ENCODE peak calls at places on chromosomes 1 and 21, in ten cellular contexts. L, F, G, X, W, U, B, I, K and E are unnamed samples. For H3K9me3, the result is how much of the 10 kb centered on the place peaks cover.

GRCh38 chr1:9198538-9199361 is 35.8 kb upstream of the H6PD start:
- DNase-seq in L (no peak), F (no peak), G (no peak), X (no peak), W (no peak), U (no peak), B (no peak), I (no peak), K (no peak), E (no peak)

GRCh38 chr1:24984300-24984699 is 54.2 kb upstream of the RUNX3 start:
- DNase-seq in L (no peak), F (peak), G (no peak), X (no peak), W (no peak), U (no peak), B (no peak), I (no peak), K (no peak), E (no peak)

GRCh38 chr1:218705911-218706893 is 361.1 kb downstream of the TGFB2 start:
- DNase-seq in L (no peak), F (no peak), G (no peak), X (no peak), W (peak), U (no peak), B (no peak), I (no peak), K (no peak), E (no peak)

GRCh38 chr1:109567823-109568222 is 19.4 kb downstream of the GNAI3 start:
- DNase-seq in L (no peak), F (no peak), G (no peak), X (no peak), W (no peak), U (no peak), B (no peak), I (no peak), K (no peak), E (no peak)

GRCh38 chr1:43241352-43241953 is 28.3 kb upstream of the TMEM125 start:
- DNase-seq in L (no peak), F (no peak), G (no peak), X (no peak), W (peak), U (peak), B (no peak), I (no peak), K (peak), E (no peak)

GRCh38 chr1:48203287-48203900 is 19.1 kb upstream of the SLC5A9 start:
- DNase-seq in L (no peak), F (no peak), G (no peak), X (no peak), W (no peak), U (no peak), B (no peak), I (peak), K (no peak), E (no peak)

GRCh38 chr1:190747643-190748186 is 270.1 kb upstream of the BRINP3 start:
- DNase-seq in L (no peak), F (no peak), G (no peak), X (no peak), W (no peak), U (no peak), B (no peak), I (no peak), K (no peak), E (no peak)

GRCh38 chr1:17475729-17476128 is 36.3 kb upstream of the RCC2 start:
- DNase-seq in L (no peak), F (no peak), G (no peak), X (no peak), W (no peak), U (no peak), B (no peak), I (peak), K (no peak), E (no peak)

GRCh38 chr1:168091063-168091462 is 45.7 kb downstream of the GPR161 start:
- DNase-seq in L (no peak), F (no peak), G (no peak), X (no peak), W (no peak), U (no peak), B (no peak), I (no peak), K (no peak), E (no peak)

GRCh38 chr1:53956308-53957168 is 10.4 kb downstream of the LRRC42 start:
- DNase-seq in L (no peak), F (no peak), G (no peak), X (no peak), W (no peak), U (no peak), B (no peak), I (no peak), K (no peak), E (no peak)

GRCh38 chr1:19436716-19437476 is 48.4 kb downstream of the CAPZB start:
- DNase-seq in L (peak), F (no peak), G (peak), X (peak), W (peak), U (peak), B (no peak), I (no peak), K (peak), E (peak)

GRCh38 chr1:119338004-119338403 is 30.6 kb upstream of the HAO2 start:
- DNase-seq in L (no peak), F (no peak), G (no peak), X (no peak), W (no peak), U (no peak), B (no peak), I (no peak), K (no peak), E (no peak)

GRCh38 chr1:172746091-172746949 is 87.4 kb downstream of the FASLG start:
- DNase-seq in L (no peak), F (no peak), G (no peak), X (no peak), W (peak), U (peak), B (no peak), I (no peak), K (peak), E (no peak)

GRCh38 chr21:34801519-34802132 is 132.8 kb downstream of the CLIC6 start:
- DNase-seq in L (no peak), F (no peak), G (no peak), X (no peak), W (no peak), U (no peak), B (no peak), I (peak), K (no peak), E (no peak)

GRCh38 chr1:224300346-224300745 is 29.6 kb downstream of the NVL start:
- DNase-seq in L (no peak), F (no peak), G (no peak), X (no peak), W (no peak), U (no peak), B (no peak), I (no peak), K (no peak), E (no peak)

GRCh38 chr1:15834406-15835204 is 12.9 kb upstream of the SPEN start:
- DNase-seq in L (peak), F (peak), G (peak), X (peak), W (peak), U (peak), B (peak), I (peak), K (peak), E (peak)

GRCh38 chr1:58345215-58346075 is 201.1 kb downstream of the OMA1 start:
- DNase-seq in L (no peak), F (no peak), G (no peak), X (no peak), W (no peak), U (no peak), B (no peak), I (no peak), K (no peak), E (no peak)

GRCh38 chr1:27520651-27521050 is 30.7 kb upstream of the WASF2 start:
- DNase-seq in L (no peak), F (no peak), G (no peak), X (no peak), W (no peak), U (no peak), B (no peak), I (no peak), K (no peak), E (no peak)

GRCh38 chr1:22285545-22286396 is 142.9 kb upstream of the WNT4 start:
- DNase-seq in L (no peak), F (no peak), G (peak), X (no peak), W (peak), U (no peak), B (no peak), I (peak), K (peak), E (no peak)

GRCh38 chr1:4033732-4034131 is 133.7 kb upstream of the C1orf174 start:
- DNase-seq in L (no peak), F (no peak), G (no peak), X (no peak), W (no peak), U (no peak), B (no peak), I (no peak), K (no peak), E (no peak)

GRCh38 chr1:207389728-207390464 is 64.2 kb upstream of the CR2 start:
- DNase-seq in L (no peak), F (no peak), G (no peak), X (no peak), W (no peak), U (no peak), B (no peak), I (no peak), K (no peak), E (no peak)

GRCh38 chr1:53401815-53402745 is 57.1 kb upstream of the DMRTB1 start:
- DNase-seq in L (no peak), F (no peak), G (no peak), X (peak), W (no peak), U (no peak), B (no peak), I (no peak), K (no peak), E (peak)

GRCh38 chr1:33516891-33517550 is 44.6 kb downstream of the ZSCAN20 start:
- DNase-seq in L (no peak), F (no peak), G (no peak), X (no peak), W (no peak), U (no peak), B (no peak), I (no peak), K (no peak), E (no peak)

GRCh38 chr1:156433032-156433431 is 64.0 kb downstream of the RHBG start:
- DNase-seq in L (no peak), F (no peak), G (no peak), X (no peak), W (no peak), U (no peak), B (no peak), I (no peak), K (no peak), E (no peak)

GRCh38 chr1:108704501-108704900 is 8.2 kb upstream of the FNDC7 start:
- DNase-seq in L (no peak), F (no peak), G (no peak), X (no peak), W (no peak), U (no peak), B (no peak), I (no peak), K (no peak), E (no peak)

GRCh38 chr21:41208946-41209345 is 41.0 kb downstream of the BACE2 start:
- DNase-seq in L (no peak), F (no peak), G (no peak), X (no peak), W (no peak), U (no peak), B (no peak), I (no peak), K (no peak), E (no peak)

GRCh38 chr21:39085843-39086415 is 97.3 kb downstream of the PSMG1 start:
- DNase-seq in L (no peak), F (no peak), G (no peak), X (no peak), W (no peak), U (no peak), B (no peak), I (no peak), K (no peak), E (no peak)

GRCh38 chr1:149917590-149918144 is at the start of gene SV2A:
- DNase-seq in L (peak), F (no peak), G (peak), X (peak), W (peak), U (peak), B (no peak), I (no peak), K (peak), E (no peak)

GRCh38 chr1:162235261-162235780 is 141.3 kb downstream of the SPATA46 start:
- DNase-seq in L (no peak), F (no peak), G (no peak), X (no peak), W (no peak), U (no peak), B (no peak), I (no peak), K (peak), E (no peak)

GRCh38 chr1:201937624-201938212 is 8.6 kb downstream of the LMOD1 start:
- DNase-seq in L (no peak), F (no peak), G (no peak), X (no peak), W (no peak), U (no peak), B (no peak), I (no peak), K (no peak), E (no peak)

GRCh38 chr1:6265173-6265572 is 4.3 kb upstream of the GPR153 start:
- DNase-seq in L (no peak), F (no peak), G (no peak), X (no peak), W (no peak), U (no peak), B (no peak), I (no peak), K (no peak), E (no peak)

GRCh38 chr1:111448482-111448917 is 556 bp downstream of the WDR77 start:
- DNase-seq in L (no peak), F (no peak), G (no peak), X (no peak), W (peak), U (no peak), B (no peak), I (peak), K (peak), E (no peak)

GRCh38 chr1:111448918-111449702 is at the start of the genes ATP5PB and WDR77:
- DNase-seq in L (peak), F (peak), G (peak), X (peak), W (peak), U (peak), B (peak), I (peak), K (peak), E (peak)

GRCh38 chr1:111450185-111450584 is 921 bp downstream of the ATP5PB start:
- DNase-seq in L (no peak), F (no peak), G (no peak), X (no peak), W (no peak), U (no peak), B (no peak), I (no peak), K (no peak), E (no peak)

GRCh38 chr1:111446967-111447892 is 1.8 kb downstream of the WDR77 start:
- DNase-seq in L (no peak), F (no peak), G (no peak), X (no peak), W (no peak), U (no peak), B (no peak), I (no peak), K (no peak), E (no peak)

DNA sequence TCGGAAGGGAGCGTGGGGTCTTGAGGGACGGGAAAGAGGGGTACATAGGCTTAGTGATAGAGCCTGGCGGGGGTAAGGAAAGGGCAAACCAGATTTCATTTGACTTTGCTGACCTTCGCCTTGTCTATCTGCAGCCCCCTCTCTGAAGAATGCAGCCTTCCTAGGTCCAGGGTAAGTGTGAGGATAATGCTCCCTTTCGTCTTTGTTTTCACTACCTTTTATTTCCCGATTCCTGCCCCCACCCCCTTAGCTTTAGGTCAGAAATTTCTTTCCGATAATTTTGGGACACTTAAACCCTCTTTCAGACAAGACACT is 396 bp downstream of the ATP5PB start:
- DNase-seq in L (no peak), F (no peak), G (no peak), X (no peak), W (no peak), U (no peak), B (no peak), I (no peak), K (no peak), E (no peak)
- TF ChIP-seq POLR2AphosphoS5 in L (no peak), F (no peak), G (no peak), X (no peak), W (no peak), U (no peak), B (no peak), I (no peak), K (no peak), E (no peak)

GRCh38 chr1:163959622-163960021 is 599.4 kb upstream of the PBX1 start:
- DNase-seq in L (no peak), F (no peak), G (no peak), X (no peak), W (no peak), U (no peak), B (no peak), I (no peak), K (no peak), E (no peak)
- H3K9me3 ChIP-seq in L (under half), F (half or more), G (under half), X (under half), W (under half), U (under half), B (under half), I (under half), K (under half), E (under half)

GRCh38 chr1:30905898-30906620 is 2.5 kb downstream of the SDC3 start:
- DNase-seq in L (no peak), F (peak), G (no peak), X (peak), W (no peak), U (no peak), B (no peak), I (no peak), K (no peak), E (no peak)
- TF ChIP-seq POLR2AphosphoS5 in L (no peak), F (no peak), G (no peak), X (no peak), W (no peak), U (no peak), B (no peak), I (no peak), K (no peak), E (no peak)

GRCh38 chr1:80509965-80510522 is 1290.7 kb upstream of the ADGRL2 start:
- DNase-seq in L (no peak), F (no peak), G (no peak), X (no peak), W (no peak), U (no peak), B (no peak), I (no peak), K (no peak), E (no peak)
- H3K9me3 ChIP-seq in L (under half), F (under half), G (under half), X (under half), W (under half), U (under half), B (under half), I (under half), K (under half), E (under half)

GRCh38 chr1:221439734-221440436 is 302.0 kb downstream of the DUSP10 start:
- DNase-seq in L (no peak), F (no peak), G (no peak), X (no peak), W (no peak), U (no peak), B (no peak), I (no peak), K (no peak), E (no peak)

GRCh38 chr1:221437171-221437570 is 304.7 kb downstream of the DUSP10 start:
- DNase-seq in L (no peak), F (no peak), G (no peak), X (no peak), W (no peak), U (no peak), B (no peak), I (no peak), K (no peak), E (no peak)

GRCh38 chr1:221440658-221441057 is 301.2 kb downstream of the DUSP10 start:
- DNase-seq in L (no peak), F (no peak), G (no peak), X (peak), W (no peak), U (no peak), B (no peak), I (no peak), K (peak), E (no peak)

GRCh38 chr1:221437924-221438323 is 304.0 kb downstream of the DUSP10 start:
- DNase-seq in L (no peak), F (no peak), G (no peak), X (no peak), W (no peak), U (no peak), B (no peak), I (no peak), K (no peak), E (no peak)

DNA sequence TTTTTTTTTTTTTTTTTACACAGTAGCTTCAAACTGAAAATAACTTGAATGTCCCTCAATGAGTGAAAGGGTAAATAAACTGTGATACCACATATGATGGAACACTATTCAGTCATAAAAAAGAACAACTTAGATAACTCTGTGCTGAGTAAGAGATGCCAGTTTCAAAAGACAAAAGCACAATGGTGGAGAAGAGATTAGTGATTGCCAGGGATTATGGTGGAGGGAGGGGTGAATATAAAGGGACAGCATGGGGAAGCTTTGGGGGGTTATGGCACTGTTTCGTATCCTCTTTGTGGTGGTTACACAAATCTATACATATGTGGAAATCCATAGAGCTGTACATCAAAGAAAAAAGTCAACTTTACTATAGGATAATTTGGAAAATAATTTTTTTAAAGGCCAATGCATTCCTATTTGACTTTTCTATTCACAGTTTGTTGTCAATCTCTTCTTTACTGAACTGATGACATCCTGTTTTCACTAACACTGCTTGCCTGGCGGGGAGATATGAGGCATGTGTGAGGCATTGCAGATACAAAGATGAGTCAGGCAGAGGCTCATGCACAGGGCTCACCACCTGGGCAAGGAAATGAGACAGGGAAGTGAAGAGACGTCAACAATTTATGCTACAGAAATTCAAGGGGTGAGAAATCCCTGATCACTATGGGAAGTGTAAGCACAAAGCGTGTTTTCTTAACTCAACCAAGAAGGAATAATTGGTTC is 302.7 kb downstream of the DUSP10 start:
- DNase-seq in L (no peak), F (no peak), G (no peak), X (no peak), W (no peak), U (no peak), B (no peak), I (no peak), K (peak), E (no peak)
- TF ChIP-seq POLR2AphosphoS5 in L (no peak), F (no peak), G (peak), X (no peak), W (no peak), U (no peak), B (no peak), I (no peak), K (peak), E (no peak)

GRCh38 chr21:20024727-20025126 is 973.5 kb upstream of the NCAM2 start:
- DNase-seq in L (no peak), F (no peak), G (no peak), X (no peak), W (no peak), U (no peak), B (no peak), I (no peak), K (no peak), E (no peak)
- H3K9me3 ChIP-seq in L (under half), F (under half), G (under half), X (under half), W (under half), U (under half), B (under half), I (under half), K (under half), E (under half)

DNA sequence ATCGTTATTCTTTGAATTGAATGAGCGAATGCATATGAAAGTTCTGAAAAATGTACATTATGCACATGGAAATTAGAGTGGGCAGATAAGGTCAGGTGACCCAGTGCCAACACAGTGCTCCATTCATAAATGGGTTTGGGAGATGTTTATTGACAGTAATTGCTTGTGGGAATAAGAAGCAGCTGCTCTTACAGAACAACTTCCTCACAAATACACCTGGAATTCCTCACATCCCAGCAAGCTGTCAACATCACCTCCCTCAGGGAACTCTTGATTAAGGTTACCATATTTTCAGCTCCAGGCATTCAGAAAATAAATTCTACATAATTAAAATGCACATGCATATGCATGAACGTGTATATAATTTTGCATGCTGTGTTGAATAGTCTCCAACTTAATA is 54.9 kb upstream of the GNG12 start:
- DNase-seq in L (no peak), F (no peak), G (no peak), X (no peak), W (no peak), U (no peak), B (no peak), I (no peak), K (no peak), E (no peak)
- TF ChIP-seq POLR2AphosphoS5 in L (no peak), F (no peak), G (no peak), X (no peak), W (no peak), U (no peak), B (no peak), I (no peak), K (no peak), E (no peak)